ENCODE peak calls at places on chromosomes 2 and 18, in nine cellular contexts. R is T-helper 1 cell; A is AG04449; I is brain pericyte; N is activated T-cell treated with anti-CD3 and anti-CD28 coated beads, Interleukin-2, amount 50 U/mL, for 48 hours; P is lung; B is GM04504; E is cardiac fibroblast; Z is EL. T is an unnamed sample.

GRCh38 chr2:215594766-215595165 is 158.9 kb upstream of the FN1 start:
- DNase-seq in R (no peak), A (no peak), I (no peak), N (no peak), P (no peak), B (no peak), E (peak), Z (peak), T (no peak)

GRCh38 chr18:21262979-21263378 is 20.9 kb downstream of the GREB1L start:
- DNase-seq in R (no peak), A (no peak), I (no peak), N (no peak), P (no peak), B (no peak), E (peak), Z (no peak), T (no peak)

GRCh38 chr18:40939636-40940035 is 1015.4 kb upstream of the PIK3C3 start:
- DNase-seq in R (no peak), A (no peak), I (no peak), N (no peak), P (no peak), B (no peak), E (no peak), Z (no peak), T (peak)

GRCh38 chr2:143575340-143575739 is 446.1 kb downstream of the ARHGAP15 start:
- DNase-seq in R (no peak), A (no peak), I (no peak), N (no peak), P (no peak), B (no peak), E (peak), Z (peak), T (no peak)

GRCh38 chr2:16650287-16651249 is 15.1 kb downstream of the CYRIA start:
- DNase-seq in R (no peak), A (no peak), I (no peak), N (no peak), P (no peak), B (no peak), E (peak), Z (no peak), T (no peak)

GRCh38 chr2:201059961-201060525 is 11.4 kb downstream of the HYCC2 start:
- DNase-seq in R (no peak), A (no peak), I (no peak), N (no peak), P (no peak), B (no peak), E (no peak), Z (no peak), T (no peak)

GRCh38 chr2:219452361-219453317 is 18.0 kb downstream of the SPEG start:
- DNase-seq in R (no peak), A (peak), I (no peak), N (no peak), P (no peak), B (peak), E (peak), Z (peak), T (peak)

GRCh38 chr2:132582360-132582759 is 87.6 kb downstream of the LYPD1 start:
- DNase-seq in R (no peak), A (no peak), I (no peak), N (no peak), P (peak), B (no peak), E (no peak), Z (no peak), T (no peak)

GRCh38 chr18:37430346-37431076 is 135.1 kb downstream of the CELF4 start:
- DNase-seq in R (no peak), A (no peak), I (no peak), N (no peak), P (no peak), B (no peak), E (no peak), Z (no peak), T (no peak)

GRCh38 chr2:60097298-60097697 is 456.2 kb downstream of the BCL11A start:
- DNase-seq in R (no peak), A (no peak), I (no peak), N (no peak), P (no peak), B (no peak), E (no peak), Z (no peak), T (no peak)

GRCh38 chr2:237859533-237860272 is at the start of gene RAMP1:
- DNase-seq in R (peak), A (no peak), I (no peak), N (peak), P (no peak), B (no peak), E (peak), Z (peak), T (peak)

GRCh38 chr2:236748801-236749200 is 179.2 kb downstream of the ACKR3 start:
- DNase-seq in R (no peak), A (no peak), I (no peak), N (no peak), P (no peak), B (no peak), E (no peak), Z (no peak), T (no peak)

GRCh38 chr2:191917430-191917881 is 70.6 kb upstream of the CAVIN2 start:
- DNase-seq in R (no peak), A (no peak), I (no peak), N (no peak), P (no peak), B (no peak), E (no peak), Z (no peak), T (no peak)

GRCh38 chr2:166516712-166517303 is 22.8 kb upstream of the SCN7A start:
- DNase-seq in R (no peak), A (no peak), I (no peak), N (no peak), P (peak), B (peak), E (peak), Z (peak), T (no peak)

GRCh38 chr2:20156826-20157605 is 67.9 kb downstream of the SDC1 start:
- DNase-seq in R (no peak), A (no peak), I (no peak), N (no peak), P (no peak), B (no peak), E (no peak), Z (no peak), T (no peak)

GRCh38 chr18:36889742-36890141 is 60.8 kb downstream of the KIAA1328 start:
- DNase-seq in R (peak), A (no peak), I (no peak), N (no peak), P (no peak), B (no peak), E (peak), Z (no peak), T (no peak)

GRCh38 chr2:32377928-32378327 is 21.1 kb downstream of the BIRC6 start:
- DNase-seq in R (no peak), A (no peak), I (no peak), N (no peak), P (no peak), B (no peak), E (peak), Z (no peak), T (no peak)

GRCh38 chr2:216915548-216916128 is 55.8 kb upstream of the TNP1 start:
- DNase-seq in R (no peak), A (no peak), I (no peak), N (no peak), P (no peak), B (no peak), E (no peak), Z (no peak), T (no peak)